ENCODE peak calls at places on chromosome X, in four cellular contexts. U is H9, A is mesendoderm, Q is H1. S is an unnamed sample.

GRCh38 chrX:134721766-134722532 is 63.7 kb upstream of the PLAC1 start:
- DNase-seq in U (no peak), A (no peak), Q (no peak), S (no peak)

GRCh38 chrX:64342811-64343210 is 52.4 kb downstream of the MTMR8 start:
- DNase-seq in U (no peak), A (no peak), Q (no peak), S (no peak)

GRCh38 chrX:102768984-102769761 is 48.6 kb downstream of the GPRASP3 start:
- DNase-seq in U (peak), A (peak), Q (peak), S (peak)

GRCh38 chrX:115650916-115651315 is 89.9 kb downstream of the PLS3 start:
- DNase-seq in U (peak), A (peak), Q (peak), S (peak)

GRCh38 chrX:134460005-134460860 is at the start of gene HPRT1:
- DNase-seq in U (peak), A (peak), Q (peak), S (peak)

GRCh38 chrX:112759512-112759911 is 79.8 kb upstream of the LHFPL1 start:
- DNase-seq in U (no peak), A (no peak), Q (no peak), S (no peak)

GRCh38 chrX:38560776-38561125 is 591 bp upstream of the TSPAN7 start:
- DNase-seq in U (no peak), A (no peak), Q (no peak), S (no peak)

GRCh38 chrX:112677167-112677566 is 2.6 kb downstream of the LHFPL1 start:
- DNase-seq in U (no peak), A (no peak), Q (no peak), S (peak)

GRCh38 chrX:100928660-100929613 is at the start of gene XKRX:
- DNase-seq in U (peak), A (peak), Q (peak), S (no peak)

GRCh38 chrX:130165181-130165702 is 399 bp downstream of the AIFM1 start:
- DNase-seq in U (no peak), A (no peak), Q (no peak), S (no peak)

GRCh38 chrX:52420824-52421443 is 52.1 kb downstream of the XAGE2 start:
- DNase-seq in U (no peak), A (no peak), Q (no peak), S (peak)

GRCh38 chrX:53283567-53283966 is 2.2 kb upstream of the IQSEC2 start:
- DNase-seq in U (no peak), A (no peak), Q (no peak), S (no peak)

GRCh38 chrX:65451663-65452062 is 82.9 kb downstream of the LAS1L start:
- DNase-seq in U (no peak), A (peak), Q (no peak), S (peak)

GRCh38 chrX:118634336-118634735 is 93.1 kb upstream of the IL13RA1 start:
- DNase-seq in U (no peak), A (no peak), Q (no peak), S (no peak)
- H3K56ac ChIP-seq in U (no peak), A (no peak), Q (no peak), S (no peak)

GRCh38 chrX:40632199-40632598 is 9.0 kb downstream of the MPC1L start:
- DNase-seq in U (no peak), A (no peak), Q (no peak), S (no peak)
- H3K56ac ChIP-seq in U (no peak), A (no peak), Q (no peak), S (no peak)

DNA sequence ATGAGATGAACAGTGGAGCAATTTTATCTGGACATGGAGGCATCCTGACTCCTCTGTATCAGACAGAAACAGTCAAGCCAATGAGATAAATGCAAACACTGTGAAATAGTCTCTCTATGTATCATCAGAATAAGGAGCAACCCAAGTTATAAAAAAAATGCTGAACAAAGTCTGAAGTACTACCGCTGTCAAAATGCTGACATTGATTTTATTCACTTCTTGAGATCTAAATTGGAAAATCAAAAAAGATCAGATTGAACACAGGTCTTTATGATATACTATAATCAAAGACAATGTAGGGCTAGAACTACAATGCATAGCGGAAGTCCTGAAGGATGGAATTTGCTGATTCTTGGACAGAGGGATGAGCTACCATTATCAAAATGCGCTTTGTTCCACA is 76.1 kb downstream of the FTHL17 start:
- DNase-seq in U (no peak), A (no peak), Q (no peak), S (no peak)
- H3K56ac ChIP-seq in U (no peak), A (no peak), Q (no peak), S (no peak)

DNA sequence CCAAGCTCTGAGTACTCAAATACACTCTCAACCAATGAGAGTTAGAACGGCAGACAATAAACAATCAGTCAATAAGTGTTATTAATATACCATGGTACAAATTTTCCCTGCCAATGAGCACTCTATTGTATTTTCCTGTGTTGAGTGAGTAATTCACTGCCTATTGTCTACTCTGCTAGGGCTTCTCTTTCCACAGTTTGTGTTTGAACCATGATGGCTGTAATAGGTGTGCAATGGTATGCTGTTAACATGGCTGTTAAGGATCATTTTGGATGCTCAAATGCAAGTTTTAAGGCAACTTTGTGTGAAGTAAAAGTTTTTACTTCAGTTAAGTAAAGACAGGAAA is 41.2 kb downstream of the RPS6KA3 start:
- DNase-seq in U (no peak), A (no peak), Q (no peak), S (no peak)
- H3K56ac ChIP-seq in U (no peak), A (no peak), Q (no peak), S (no peak)

GRCh38 chrX:69151898-69152297 is 13.4 kb downstream of the PJA1 start:
- DNase-seq in U (no peak), A (no peak), Q (no peak), S (no peak)
- H3K56ac ChIP-seq in U (no peak), A (peak), Q (no peak), S (no peak)

GRCh38 chrX:39611468-39611867 is 486.3 kb downstream of the BCOR start:
- DNase-seq in U (no peak), A (no peak), Q (no peak), S (no peak)

GRCh38 chrX:39613508-39613921 is 484.2 kb downstream of the BCOR start:
- DNase-seq in U (peak), A (peak), Q (peak), S (no peak)

GRCh38 chrX:39613997-39614679 is 483.6 kb downstream of the BCOR start:
- DNase-seq in U (peak), A (peak), Q (peak), S (no peak)

GRCh38 chrX:39616098-39616729 is 481.5 kb downstream of the BCOR start:
- DNase-seq in U (no peak), A (no peak), Q (no peak), S (no peak)

GRCh38 chrX:39614680-39614998 is 483.1 kb downstream of the BCOR start:
- DNase-seq in U (no peak), A (no peak), Q (no peak), S (no peak)
- H3K56ac ChIP-seq in U (no peak), A (no peak), Q (no peak), S (no peak)